ENCODE peak calls at places on chromosomes 11 and 22, in nine cellular contexts. H is HepG2, U is cardiac muscle cell, J is upper lobe of right lung, Q is sigmoid colon, P is lower leg skin, V is fibroblast of lung, G is hepatocyte, D is body of pancreas. Y is an unnamed sample.

GRCh38 chr11:130872961-130873360 is 43.3 kb downstream of the SNX19 start:
- DNase-seq in H (no peak), U (peak), J (no peak), Q (no peak), P (no peak), V (peak), G (no peak), D (no peak), Y (no peak)

GRCh38 chr22:50699754-50700386 is 27.2 kb downstream of the SHANK3 start:
- DNase-seq in H (peak), U (no peak), J (peak), Q (peak), P (no peak), V (no peak), G (peak), D (peak), Y (peak)

GRCh38 chr11:79331251-79331901 is 109.5 kb downstream of the TENM4 start:
- DNase-seq in H (no peak), U (no peak), J (no peak), Q (no peak), P (no peak), V (no peak), G (no peak), D (no peak), Y (no peak)

GRCh38 chr11:2884424-2884815 is 1.2 kb downstream of the CDKN1C start:
- DNase-seq in H (no peak), U (peak), J (peak), Q (peak), P (no peak), V (peak), G (peak), D (peak), Y (peak)

GRCh38 chr11:79074547-79074946 is 366.3 kb downstream of the TENM4 start:
- DNase-seq in H (no peak), U (no peak), J (no peak), Q (no peak), P (no peak), V (no peak), G (no peak), D (no peak), Y (no peak)

GRCh38 chr11:100918551-100919500 is 210.8 kb downstream of the PGR start:
- DNase-seq in H (no peak), U (peak), J (no peak), Q (no peak), P (no peak), V (peak), G (no peak), D (no peak), Y (no peak)

GRCh38 chr22:49320714-49321476 is 506.8 kb downstream of the BRD1 start:
- DNase-seq in H (no peak), U (no peak), J (peak), Q (no peak), P (peak), V (no peak), G (no peak), D (no peak), Y (no peak)

GRCh38 chr11:3359092-3359824 is 19.7 kb downstream of the ZNF195 start:
- DNase-seq in H (no peak), U (no peak), J (no peak), Q (no peak), P (no peak), V (peak), G (no peak), D (no peak), Y (no peak)

GRCh38 chr11:9815486-9816136 is 151.7 kb downstream of the SWAP70 start:
- DNase-seq in H (no peak), U (peak), J (no peak), Q (no peak), P (peak), V (peak), G (no peak), D (no peak), Y (no peak)

GRCh38 chr11:2898366-2899079 is 12.9 kb upstream of the CDKN1C start:
- DNase-seq in H (peak), U (peak), J (peak), Q (peak), P (peak), V (peak), G (peak), D (peak), Y (no peak)

GRCh38 chr22:17368144-17368726 is 1.0 kb upstream of the CECR2 start:
- DNase-seq in H (no peak), U (no peak), J (no peak), Q (peak), P (no peak), V (no peak), G (no peak), D (no peak), Y (no peak)
- H3K4me3 ChIP-seq in H (peak), U (peak), J (peak), Q (peak), P (peak), V (peak), G (peak), D (peak), Y (peak)

DNA sequence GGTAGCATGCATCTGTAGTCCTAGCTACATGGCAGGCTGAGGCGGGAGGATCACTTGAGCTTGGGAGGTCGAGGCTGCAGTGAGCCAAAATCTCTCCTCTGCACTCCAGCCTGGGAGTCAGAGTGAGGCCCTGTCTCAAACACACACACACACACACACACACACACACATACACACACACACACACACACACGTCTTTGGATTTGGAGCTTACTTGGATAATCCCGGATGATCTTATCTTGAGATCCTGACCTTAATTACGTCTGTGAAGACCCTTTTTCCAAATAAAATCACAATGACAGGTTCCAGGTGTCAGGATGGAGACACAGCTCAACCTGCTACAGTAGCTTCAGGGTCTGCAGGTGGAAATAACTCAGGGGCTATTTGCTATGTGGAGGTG is 1.1 kb downstream of the UPB1 start:
- DNase-seq in H (no peak), U (no peak), J (no peak), Q (no peak), P (no peak), V (no peak), G (no peak), D (no peak), Y (no peak)
- H3K4me3 ChIP-seq in H (no peak), U (no peak), J (no peak), Q (no peak), P (no peak), V (no peak), G (no peak), D (no peak), Y (no peak)

DNA sequence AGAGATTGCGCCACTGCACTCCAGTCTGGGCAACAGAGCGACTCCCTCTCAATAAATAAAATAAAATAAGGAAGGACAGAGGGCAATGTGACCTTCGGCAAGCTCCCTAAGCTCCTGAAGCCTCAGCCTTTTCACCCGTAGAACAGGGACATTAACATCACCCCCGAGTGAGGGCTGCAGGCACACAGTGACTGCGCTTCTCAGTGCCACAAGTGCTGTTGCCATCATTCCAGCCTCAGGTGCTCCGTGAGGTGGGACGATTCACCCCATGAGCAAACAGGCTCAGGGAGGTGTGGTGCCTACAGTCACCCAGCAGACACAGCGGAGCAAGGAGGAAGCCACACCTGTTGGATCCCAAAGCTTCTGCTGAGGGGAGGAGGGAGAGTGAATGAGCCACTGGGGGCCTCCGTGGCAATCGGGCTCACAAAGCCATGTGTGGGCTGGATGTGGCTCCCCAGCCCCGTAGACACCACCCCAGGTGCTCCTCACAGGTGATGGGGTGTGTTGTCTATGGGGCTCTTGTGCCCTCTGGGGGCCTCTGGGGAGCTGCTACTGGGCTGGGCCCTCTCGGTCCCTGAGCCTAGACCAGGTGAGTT is 9.1 kb upstream of the TCF20 start:
- DNase-seq in H (no peak), U (no peak), J (no peak), Q (peak), P (no peak), V (no peak), G (no peak), D (no peak), Y (peak)
- H3K4me3 ChIP-seq in H (no peak), U (no peak), J (no peak), Q (no peak), P (no peak), V (no peak), G (no peak), D (no peak), Y (no peak)

GRCh38 chr11:71787014-71787823 is 45.8 kb upstream of the DEFB108B start:
- DNase-seq in H (peak), U (peak), J (peak), Q (peak), P (peak), V (peak), G (peak), D (peak), Y (peak)
- H3K4me3 ChIP-seq in H (peak), U (peak), J (peak), Q (peak), P (peak), V (peak), G (peak), D (peak), Y (peak)

Y was measured in H7.